ENCODE peak calls at places on chromosomes 5 and 9, in four cellular contexts. Z is stimulated activated CD8-positive, alpha-beta memory T cell treated with anti-CD3 and anti-CD28 coated beads, Interleukin-4, amount 100 ng/mL, for 1 hour; O is NCI-H146; I is iris pigment epithelial cell. H is an unnamed sample.

GRCh38 chr9:135227641-135228251 is 140.3 kb downstream of the OLFM1 start:
- DNase-seq in O (no peak), I (no peak), Z (no peak), H (no peak)

GRCh38 chr5:179373961-179374505 is 28.8 kb upstream of the ADAMTS2 start:
- DNase-seq in I (no peak), O (no peak), Z (no peak), H (no peak)

GRCh38 chr9:98010450-98010849 is 27.3 kb downstream of the ANP32B start:
- DNase-seq in I (peak; percentile 92), O (peak; percentile 22), Z (no peak), H (peak; percentile 44)

GRCh38 chr9:76027426-76027825 is 137.0 kb downstream of the PCSK5 start:
- DNase-seq in I (peak; percentile 18), Z (no peak), O (no peak), H (no peak)

GRCh38 chr9:132857601-132858342 is 20.3 kb downstream of the AK8 start:
- DNase-seq in Z (no peak), I (peak; percentile 52), O (peak; percentile 41), H (peak; percentile 28)

GRCh38 chr5:83029912-83030311 is 47.3 kb downstream of the TMEM167A start:
- DNase-seq in O (no peak), Z (no peak), I (peak; percentile 68), H (peak; percentile 14)

GRCh38 chr5:173268750-173269580 is 34.0 kb upstream of the NKX2-5 start:
- DNase-seq in Z (no peak), O (no peak), I (no peak), H (no peak)

GRCh38 chr5:59007460-59008063 is 424.7 kb downstream of the RAB3C start:
- DNase-seq in O (no peak), I (no peak), Z (no peak), H (peak; percentile 35)

GRCh38 chr5:151819830-151820229 is 48.1 kb downstream of the G3BP1 start:
- DNase-seq in O (no peak), I (no peak), Z (no peak), H (no peak)

GRCh38 chr5:149633671-149634350 is 52.5 kb downstream of the ARHGEF37 start:
- DNase-seq in O (no peak), I (peak; percentile 22), Z (no peak), H (no peak)

GRCh38 chr9:114220129-114220541 is 64.8 kb downstream of the COL27A1 start:
- DNase-seq in I (peak; percentile 21), Z (no peak), O (no peak), H (no peak)

GRCh38 chr5:59079622-59080620 is 497.0 kb downstream of the RAB3C start:
- DNase-seq in Z (no peak), I (peak; percentile 100), O (no peak), H (peak; percentile 98)

GRCh38 chr5:178086266-178086665 is 27.1 kb upstream of the N4BP3 start:
- DNase-seq in O (peak; percentile 6), I (no peak), Z (no peak), H (no peak)